ENCODE peak calls at places on chromosomes 13 and 19, in seven cellular contexts. One of them, this sample, is unnamed.

GRCh38 chr13:99124046-99124400 is 76.6 kb upstream of the UBAC2 start:
- DNase-seq in KBM-7: no peak
- DNase-seq in endothelial cell of umbilical vein: no peak
- DNase-seq in NCI-H1105: no peak
- DNase-seq in T-helper 17 cell: no peak
- DNase-seq in mucosa of descending colon: no peak
- DNase-seq in cardiac muscle cell: no peak
- DNase-seq in this sample: no peak

GRCh38 chr13:43786766-43787517 is at the start of gene ENOX1:
- DNase-seq in KBM-7: peak
- DNase-seq in endothelial cell of umbilical vein: peak
- DNase-seq in NCI-H1105: no peak
- DNase-seq in T-helper 17 cell: no peak
- DNase-seq in mucosa of descending colon: peak
- DNase-seq in cardiac muscle cell: peak
- DNase-seq in this sample: peak

GRCh38 chr19:56295531-56296455 is 18.8 kb downstream of the ZSCAN5A start:
- DNase-seq in KBM-7: no peak
- DNase-seq in endothelial cell of umbilical vein: no peak
- DNase-seq in NCI-H1105: no peak
- DNase-seq in T-helper 17 cell: no peak
- DNase-seq in mucosa of descending colon: no peak
- DNase-seq in cardiac muscle cell: no peak
- DNase-seq in this sample: no peak

GRCh38 chr19:32200312-32201038 is 144.9 kb upstream of the ZNF507 start:
- DNase-seq in KBM-7: no peak
- DNase-seq in endothelial cell of umbilical vein: no peak
- DNase-seq in NCI-H1105: no peak
- DNase-seq in T-helper 17 cell: no peak
- DNase-seq in mucosa of descending colon: no peak
- DNase-seq in cardiac muscle cell: no peak
- DNase-seq in this sample: no peak

GRCh38 chr13:50017819-50018218 is 2.6 kb downstream of the KCNRG start:
- DNase-seq in KBM-7: no peak
- DNase-seq in endothelial cell of umbilical vein: no peak
- DNase-seq in NCI-H1105: no peak
- DNase-seq in T-helper 17 cell: no peak
- DNase-seq in mucosa of descending colon: no peak
- DNase-seq in cardiac muscle cell: peak
- DNase-seq in this sample: no peak

GRCh38 chr13:90502143-90502542 is 845.3 kb upstream of the MIR17HG start:
- DNase-seq in KBM-7: no peak
- DNase-seq in endothelial cell of umbilical vein: no peak
- DNase-seq in NCI-H1105: no peak
- DNase-seq in T-helper 17 cell: no peak
- DNase-seq in mucosa of descending colon: no peak
- DNase-seq in cardiac muscle cell: no peak
- DNase-seq in this sample: no peak

GRCh38 chr13:50911051-50911690 is 1.6 kb downstream of the RNASEH2B start:
- DNase-seq in KBM-7: peak
- DNase-seq in endothelial cell of umbilical vein: peak
- DNase-seq in NCI-H1105: no peak
- DNase-seq in T-helper 17 cell: no peak
- DNase-seq in mucosa of descending colon: no peak
- DNase-seq in cardiac muscle cell: peak
- DNase-seq in this sample: no peak

GRCh38 chr13:113879017-113879416 is 15.1 kb upstream of the GAS6 start:
- DNase-seq in KBM-7: no peak
- DNase-seq in endothelial cell of umbilical vein: no peak
- DNase-seq in NCI-H1105: peak
- DNase-seq in T-helper 17 cell: no peak
- DNase-seq in mucosa of descending colon: no peak
- DNase-seq in cardiac muscle cell: no peak
- DNase-seq in this sample: no peak

GRCh38 chr19:53961523-53962345 is 1.0 kb upstream of the CACNG8 start:
- DNase-seq in KBM-7: no peak
- DNase-seq in endothelial cell of umbilical vein: no peak
- DNase-seq in NCI-H1105: no peak
- DNase-seq in T-helper 17 cell: no peak
- DNase-seq in mucosa of descending colon: no peak
- DNase-seq in cardiac muscle cell: no peak
- DNase-seq in this sample: no peak

GRCh38 chr19:29806098-29806866 is 5.5 kb upstream of the CCNE1 start:
- DNase-seq in KBM-7: no peak
- DNase-seq in endothelial cell of umbilical vein: no peak
- DNase-seq in NCI-H1105: no peak
- DNase-seq in T-helper 17 cell: no peak
- DNase-seq in mucosa of descending colon: no peak
- DNase-seq in cardiac muscle cell: peak
- DNase-seq in this sample: no peak

GRCh38 chr13:30510811-30511371 is 45.2 kb upstream of the HMGB1 start:
- DNase-seq in KBM-7: no peak
- DNase-seq in endothelial cell of umbilical vein: no peak
- DNase-seq in NCI-H1105: no peak
- DNase-seq in T-helper 17 cell: no peak
- DNase-seq in mucosa of descending colon: no peak
- DNase-seq in cardiac muscle cell: no peak
- DNase-seq in this sample: no peak

GRCh38 chr13:47215741-47216140 is 318.9 kb upstream of the HTR2A start:
- DNase-seq in KBM-7: no peak
- DNase-seq in endothelial cell of umbilical vein: no peak
- DNase-seq in NCI-H1105: no peak
- DNase-seq in T-helper 17 cell: no peak
- DNase-seq in mucosa of descending colon: no peak
- DNase-seq in cardiac muscle cell: no peak
- DNase-seq in this sample: no peak

GRCh38 chr19:3336680-3337523 is 29.5 kb upstream of the NFIC start:
- DNase-seq in KBM-7: no peak
- DNase-seq in endothelial cell of umbilical vein: peak
- DNase-seq in NCI-H1105: peak
- DNase-seq in T-helper 17 cell: no peak
- DNase-seq in mucosa of descending colon: peak
- DNase-seq in cardiac muscle cell: no peak
- DNase-seq in this sample: peak

GRCh38 chr19:21158523-21159135 is 16.8 kb downstream of the ZNF431 start:
- DNase-seq in KBM-7: no peak
- DNase-seq in endothelial cell of umbilical vein: no peak
- DNase-seq in NCI-H1105: no peak
- DNase-seq in T-helper 17 cell: no peak
- DNase-seq in mucosa of descending colon: no peak
- DNase-seq in cardiac muscle cell: no peak
- DNase-seq in this sample: no peak

GRCh38 chr19:44948763-44949374 is 3.0 kb downstream of the APOC2 start:
- DNase-seq in KBM-7: no peak
- DNase-seq in endothelial cell of umbilical vein: no peak
- DNase-seq in NCI-H1105: no peak
- DNase-seq in T-helper 17 cell: no peak
- DNase-seq in mucosa of descending colon: no peak
- DNase-seq in cardiac muscle cell: no peak
- DNase-seq in this sample: no peak

GRCh38 chr13:31431722-31432137 is 232.0 kb downstream of the B3GLCT start:
- DNase-seq in KBM-7: peak
- DNase-seq in endothelial cell of umbilical vein: peak
- DNase-seq in NCI-H1105: no peak
- DNase-seq in T-helper 17 cell: peak
- DNase-seq in mucosa of descending colon: peak
- DNase-seq in cardiac muscle cell: peak
- DNase-seq in this sample: no peak

GRCh38 chr19:46574533-46574932 is 26.6 kb upstream of the CALM3 start:
- DNase-seq in KBM-7: peak
- DNase-seq in endothelial cell of umbilical vein: no peak
- DNase-seq in NCI-H1105: no peak
- DNase-seq in T-helper 17 cell: no peak
- DNase-seq in mucosa of descending colon: no peak
- DNase-seq in cardiac muscle cell: no peak
- DNase-seq in this sample: no peak

GRCh38 chr19:7868326-7868670 is 5.9 kb downstream of the PRR36 start:
- DNase-seq in KBM-7: no peak
- DNase-seq in endothelial cell of umbilical vein: no peak
- DNase-seq in NCI-H1105: no peak
- DNase-seq in T-helper 17 cell: no peak
- DNase-seq in mucosa of descending colon: peak
- DNase-seq in cardiac muscle cell: no peak
- DNase-seq in this sample: no peak

GRCh38 chr13:36918246-36919060 is 1.6 kb downstream of the SMAD9 start:
- DNase-seq in KBM-7: peak
- DNase-seq in endothelial cell of umbilical vein: peak
- DNase-seq in NCI-H1105: no peak
- DNase-seq in T-helper 17 cell: no peak
- DNase-seq in mucosa of descending colon: no peak
- DNase-seq in cardiac muscle cell: peak
- DNase-seq in this sample: no peak

GRCh38 chr19:1936916-1937610 is 3.9 kb upstream of the CSNK1G2 start:
- DNase-seq in KBM-7: no peak
- DNase-seq in endothelial cell of umbilical vein: no peak
- DNase-seq in NCI-H1105: no peak
- DNase-seq in T-helper 17 cell: no peak
- DNase-seq in mucosa of descending colon: no peak
- DNase-seq in cardiac muscle cell: no peak
- DNase-seq in this sample: no peak

GRCh38 chr13:42880241-42880640 is 98.9 kb downstream of the FAM216B start:
- DNase-seq in KBM-7: no peak
- DNase-seq in endothelial cell of umbilical vein: no peak
- DNase-seq in NCI-H1105: no peak
- DNase-seq in T-helper 17 cell: no peak
- DNase-seq in mucosa of descending colon: no peak
- DNase-seq in cardiac muscle cell: no peak
- DNase-seq in this sample: no peak

GRCh38 chr19:13459351-13459750 is 46.9 kb downstream of the CACNA1A start:
- DNase-seq in KBM-7: no peak
- DNase-seq in endothelial cell of umbilical vein: no peak
- DNase-seq in NCI-H1105: peak
- DNase-seq in T-helper 17 cell: no peak
- DNase-seq in mucosa of descending colon: no peak
- DNase-seq in cardiac muscle cell: no peak
- DNase-seq in this sample: no peak

GRCh38 chr13:77719128-77719527 is 21.6 kb downstream of the SLAIN1 start:
- DNase-seq in KBM-7: no peak
- DNase-seq in endothelial cell of umbilical vein: no peak
- DNase-seq in NCI-H1105: no peak
- DNase-seq in T-helper 17 cell: no peak
- DNase-seq in mucosa of descending colon: no peak
- DNase-seq in cardiac muscle cell: no peak
- DNase-seq in this sample: no peak

GRCh38 chr19:14558370-14559066 is 13.3 kb downstream of the NDUFB7 start:
- DNase-seq in KBM-7: no peak
- DNase-seq in endothelial cell of umbilical vein: no peak
- DNase-seq in NCI-H1105: no peak
- DNase-seq in T-helper 17 cell: no peak
- DNase-seq in mucosa of descending colon: no peak
- DNase-seq in cardiac muscle cell: no peak
- DNase-seq in this sample: no peak

GRCh38 chr13:44125943-44126469 is 246.3 kb downstream of the LACC1 start:
- DNase-seq in KBM-7: no peak
- DNase-seq in endothelial cell of umbilical vein: no peak
- DNase-seq in NCI-H1105: no peak
- DNase-seq in T-helper 17 cell: no peak
- DNase-seq in mucosa of descending colon: no peak
- DNase-seq in cardiac muscle cell: no peak
- DNase-seq in this sample: no peak

GRCh38 chr19:42452590-42452989 is 9.8 kb upstream of the CXCL17 start:
- DNase-seq in KBM-7: no peak
- DNase-seq in endothelial cell of umbilical vein: no peak
- DNase-seq in NCI-H1105: no peak
- DNase-seq in T-helper 17 cell: no peak
- DNase-seq in mucosa of descending colon: no peak
- DNase-seq in cardiac muscle cell: no peak
- DNase-seq in this sample: no peak

GRCh38 chr13:75263741-75264407 is 218.1 kb downstream of the TBC1D4 start:
- DNase-seq in KBM-7: no peak
- DNase-seq in endothelial cell of umbilical vein: no peak
- DNase-seq in NCI-H1105: no peak
- DNase-seq in T-helper 17 cell: no peak
- DNase-seq in mucosa of descending colon: no peak
- DNase-seq in cardiac muscle cell: no peak
- DNase-seq in this sample: no peak

GRCh38 chr19:13215572-13216380 is 65.6 kb downstream of the IER2 start:
- DNase-seq in KBM-7: no peak
- DNase-seq in endothelial cell of umbilical vein: no peak
- DNase-seq in NCI-H1105: no peak
- DNase-seq in T-helper 17 cell: no peak
- DNase-seq in mucosa of descending colon: no peak
- DNase-seq in cardiac muscle cell: no peak
- DNase-seq in this sample: no peak

GRCh38 chr19:7943444-7944176 is at the start of gene TIMM44:
- DNase-seq in KBM-7: peak
- DNase-seq in endothelial cell of umbilical vein: peak
- DNase-seq in NCI-H1105: peak
- DNase-seq in T-helper 17 cell: peak
- DNase-seq in mucosa of descending colon: peak
- DNase-seq in cardiac muscle cell: peak
- DNase-seq in this sample: peak

GRCh38 chr19:36973844-36974195 is 57.7 kb downstream of the ZNF568 start:
- DNase-seq in KBM-7: no peak
- DNase-seq in endothelial cell of umbilical vein: no peak
- DNase-seq in NCI-H1105: no peak
- DNase-seq in T-helper 17 cell: no peak
- DNase-seq in mucosa of descending colon: no peak
- DNase-seq in cardiac muscle cell: no peak
- DNase-seq in this sample: no peak

GRCh38 chr19:51727349-51727880 is 3.6 kb upstream of the HAS1 start:
- DNase-seq in KBM-7: no peak
- DNase-seq in endothelial cell of umbilical vein: no peak
- DNase-seq in NCI-H1105: no peak
- DNase-seq in T-helper 17 cell: no peak
- DNase-seq in mucosa of descending colon: no peak
- DNase-seq in cardiac muscle cell: no peak
- DNase-seq in this sample: no peak

GRCh38 chr13:58960909-58961308 is 1202.8 kb downstream of the DIAPH3 start:
- DNase-seq in KBM-7: peak
- DNase-seq in endothelial cell of umbilical vein: peak
- DNase-seq in NCI-H1105: peak
- DNase-seq in T-helper 17 cell: no peak
- DNase-seq in mucosa of descending colon: no peak
- DNase-seq in cardiac muscle cell: peak
- DNase-seq in this sample: no peak

GRCh38 chr13:48949566-48950506 is 25.9 kb upstream of the FNDC3A start:
- DNase-seq in KBM-7: no peak
- DNase-seq in endothelial cell of umbilical vein: no peak
- DNase-seq in NCI-H1105: no peak
- DNase-seq in T-helper 17 cell: no peak
- DNase-seq in mucosa of descending colon: no peak
- DNase-seq in cardiac muscle cell: no peak
- DNase-seq in this sample: no peak